ENCODE peak calls at places on chromosome 17, in ten cellular contexts. Z, B, O, U, L, A, J, W, I and H are unnamed samples.

GRCh38 chr17:13601776-13602551 is at the start of gene HS3ST3A1:
- DNase-seq in J (peak; percentile 90), Z (peak; percentile 66), B (peak; percentile 29), L (peak; percentile 37), I (peak; percentile 78), W (peak; percentile 84), U (no peak), A (peak; percentile 77), O (peak; percentile 79), H (peak; percentile 80)

GRCh38 chr17:76727745-76728456 is 1.3 kb downstream of the METTL23 start:
- DNase-seq in U (no peak), I (no peak), O (peak; percentile 66), W (peak; percentile 34), Z (no peak), A (no peak), J (peak; percentile 34), L (no peak), B (no peak), H (no peak)

GRCh38 chr17:40060887-40061480 is 1.8 kb upstream of the THRA start:
- DNase-seq in J (no peak), B (peak; percentile 3), W (no peak), L (no peak), O (no peak), U (no peak), Z (no peak), A (no peak), I (no peak), H (no peak)

GRCh38 chr17:57945999-57946797 is 9.0 kb downstream of the CUEDC1 start:
- DNase-seq in Z (no peak), W (peak; percentile 79), B (no peak), I (peak; percentile 42), J (peak; percentile 11), O (no peak), L (no peak), A (no peak), U (no peak), H (no peak)

GRCh38 chr17:6570731-6571465 is 14.5 kb upstream of the PITPNM3 start:
- DNase-seq in U (no peak), Z (no peak), A (no peak), J (no peak), W (no peak), L (no peak), B (no peak), I (no peak), O (no peak), H (peak; percentile 62)

GRCh38 chr17:63173903-63174302 is 207.9 kb downstream of the TANC2 start:
- DNase-seq in W (no peak), O (no peak), Z (no peak), L (no peak), B (no peak), U (no peak), J (no peak), A (no peak), I (no peak), H (no peak)

GRCh38 chr17:44353656-44354331 is 8.7 kb downstream of the GRN start:
- DNase-seq in O (peak; percentile 75), Z (no peak), I (no peak), B (no peak), W (no peak), U (peak; percentile 65), L (no peak), J (peak; percentile 26), A (no peak), H (no peak)

GRCh38 chr17:82810644-82811430 is 29.0 kb downstream of the ZNF750 start:
- DNase-seq in Z (no peak), A (no peak), B (no peak), I (no peak), J (no peak), W (no peak), L (no peak), O (no peak), U (no peak), H (no peak)

GRCh38 chr17:47840742-47841487 is at the start of gene SCRN2:
- DNase-seq in O (peak; percentile 94), I (peak; percentile 88), W (peak; percentile 69), Z (peak; percentile 62), B (peak; percentile 91), J (peak; percentile 86), A (peak; percentile 85), U (peak; percentile 94), L (peak; percentile 86), H (peak; percentile 95)

GRCh38 chr17:57963149-57963511 is 7.9 kb upstream of the CUEDC1 start:
- DNase-seq in I (no peak), U (no peak), W (no peak), J (no peak), L (no peak), B (no peak), O (no peak), Z (no peak), A (no peak), H (no peak)

GRCh38 chr17:51734462-51734861 is 424.1 kb downstream of the CA10 start:
- DNase-seq in Z (no peak), O (no peak), B (no peak), A (no peak), L (no peak), J (no peak), U (no peak), W (no peak), I (peak; percentile 33), H (no peak)
- TF ChIP-seq CTCF in Z (no peak), O (no peak), B (no peak), A (peak; percentile 13), L (no peak), J (no peak), U (peak; percentile 27), W (peak; percentile 31), I (peak; percentile 74), H (peak; percentile 67)

GRCh38 chr17:3038941-3039340 is 24.5 kb downstream of the OR1D5 start:
- DNase-seq in U (no peak), A (no peak), Z (no peak), W (no peak), L (no peak), B (no peak), O (no peak), J (no peak), I (no peak), H (no peak)

GRCh38 chr17:3037259-3037658 is 26.1 kb downstream of the OR1D5 start:
- DNase-seq in Z (no peak), J (no peak), W (no peak), O (no peak), B (no peak), A (no peak), U (no peak), I (no peak), L (no peak), H (no peak)

GRCh38 chr17:3035256-3035967 is 28.0 kb downstream of the OR1D5 start:
- DNase-seq in J (no peak), I (no peak), W (no peak), U (no peak), O (no peak), L (no peak), B (peak; percentile 3), A (no peak), Z (no peak), H (peak; percentile 60)

GRCh38 chr17:3035968-3036280 is 27.5 kb downstream of the OR1D5 start:
- DNase-seq in O (no peak), I (no peak), A (no peak), L (no peak), J (no peak), B (peak; percentile 1), W (no peak), U (no peak), Z (no peak), H (no peak)

DNA sequence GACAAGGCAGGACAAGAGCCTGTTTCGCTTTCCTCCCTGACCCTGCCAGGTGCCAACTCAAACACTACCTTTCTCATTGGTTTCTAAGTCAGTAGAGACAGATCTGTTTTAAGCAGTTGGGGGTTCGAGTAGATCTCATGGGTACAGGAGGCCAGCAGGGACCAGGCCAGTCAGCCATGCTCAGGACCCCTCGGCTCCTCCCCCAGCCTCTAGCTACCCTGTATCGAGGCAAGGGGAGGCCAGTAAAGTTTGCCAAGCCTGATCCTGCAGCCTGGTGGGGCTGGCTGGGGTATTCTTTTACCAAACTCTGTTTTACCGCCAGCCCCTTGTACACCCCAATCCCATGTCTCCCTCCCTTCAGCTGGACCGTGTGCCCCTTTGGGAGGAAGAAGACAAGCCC is 26.6 kb downstream of the OR1D5 start:
- DNase-seq in O (no peak), B (no peak), I (no peak), L (no peak), U (no peak), Z (no peak), A (no peak), J (no peak), W (no peak), H (no peak)
- TF ChIP-seq CTCF in O (no peak), B (no peak), I (no peak), L (no peak), U (no peak), Z (no peak), A (no peak), J (no peak), W (no peak), H (no peak)

DNA sequence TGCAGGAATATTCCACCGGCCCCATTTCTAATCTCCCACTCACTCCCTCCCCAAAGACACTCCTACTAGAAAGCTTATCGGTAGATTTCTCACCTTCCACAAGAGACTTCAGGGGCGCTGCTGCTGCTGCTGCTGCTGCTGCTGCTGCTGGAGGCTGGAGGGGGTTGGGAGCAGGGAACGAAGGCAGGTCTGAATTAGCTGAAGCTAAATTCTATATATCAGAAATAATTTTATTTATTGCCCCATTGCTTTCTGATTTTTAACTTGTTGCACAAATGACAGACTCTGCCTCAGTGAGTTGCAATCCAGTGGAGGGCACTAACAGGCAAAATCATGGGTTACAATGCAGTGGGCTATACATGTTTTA is 25.8 kb upstream of the HLF start:
- DNase-seq in A (no peak), Z (no peak), I (no peak), L (no peak), B (peak; percentile 11), J (no peak), U (peak; percentile 38), W (no peak), O (no peak), H (no peak)
- TF ChIP-seq CTCF in A (no peak), Z (no peak), I (no peak), L (no peak), B (no peak), J (no peak), U (no peak), W (no peak), O (no peak), H (no peak)

GRCh38 chr17:27384721-27385120 is 71.5 kb upstream of the KSR1 start:
- DNase-seq in L (no peak), Z (no peak), U (no peak), I (no peak), A (peak; percentile 20), O (no peak), J (no peak), W (no peak), B (no peak), H (no peak)

GRCh38 chr17:27385626-27386025 is 70.6 kb upstream of the KSR1 start:
- DNase-seq in J (no peak), U (no peak), I (no peak), A (no peak), Z (no peak), L (no peak), O (peak; percentile 31), B (no peak), W (no peak), H (no peak)

GRCh38 chr17:27382025-27382424 is 74.2 kb upstream of the KSR1 start:
- DNase-seq in Z (no peak), A (no peak), B (no peak), O (peak; percentile 60), W (no peak), J (no peak), L (no peak), I (no peak), U (no peak), H (no peak)

GRCh38 chr17:27386206-27387075 is 69.8 kb upstream of the KSR1 start:
- DNase-seq in U (no peak), B (no peak), I (no peak), A (no peak), J (no peak), L (no peak), W (no peak), O (peak; percentile 61), Z (no peak), H (no peak)

GRCh38 chr17:27384261-27384701 is 72.0 kb upstream of the KSR1 start:
- DNase-seq in L (peak; percentile 60), A (peak; percentile 95), Z (peak; percentile 71), O (peak; percentile 66), W (peak; percentile 98), I (peak; percentile 99), B (peak; percentile 67), U (no peak), J (peak; percentile 88), H (no peak)
- TF ChIP-seq CTCF in L (no peak), A (peak; percentile 11), Z (peak; percentile 35), O (no peak), W (peak; percentile 34), I (peak; percentile 12), B (no peak), U (no peak), J (no peak), H (no peak)